ENCODE peak calls at places on chromosomes 3 and 15, in nine cellular contexts. M is anterior cingulate cortex; T is A549; P is T follicular helper cell; G is brain microvascular endothelial cell; B is nephron progenitor cell; J is GM04504; Q is stimulated activated CD4-positive, alpha-beta T cell treated with anti-CD3 and anti-CD28 coated beads, Interleukin-1b, Interleukin-23, amount 100 ng/mL, for 48 hours; K is sigmoid colon. R is an unnamed sample.

GRCh38 chr3:58731673-58732072 is 65.1 kb upstream of the FAM3D start:
- DNase-seq in T (no peak), B (no peak), G (no peak), M (no peak), P (no peak), J (no peak), K (no peak), Q (no peak), R (no peak)

GRCh38 chr3:31966978-31967592 is 14.0 kb downstream of the OSBPL10 start:
- DNase-seq in T (no peak), K (no peak), J (no peak), B (no peak), M (no peak), G (no peak), P (no peak), Q (no peak), R (no peak)

GRCh38 chr3:57143886-57144459 is 21.2 kb downstream of the IL17RD start:
- DNase-seq in J (no peak), G (no peak), M (no peak), Q (no peak), P (no peak), K (no peak), T (no peak), B (no peak), R (no peak)

GRCh38 chr15:88586401-88587162 is 34.6 kb upstream of the AEN start:
- DNase-seq in J (no peak), P (no peak), Q (no peak), T (no peak), G (peak; percentile 24), B (no peak), K (no peak), M (no peak), R (no peak)

GRCh38 chr3:87228316-87228715 is 1.2 kb downstream of the CHMP2B start:
- DNase-seq in K (no peak), T (no peak), B (no peak), J (no peak), Q (no peak), M (no peak), G (no peak), P (no peak), R (no peak)

GRCh38 chr3:5095879-5096278 is 26.2 kb upstream of the ARL8B start:
- DNase-seq in B (peak; percentile 82), K (peak; percentile 73), Q (peak; percentile 9), M (no peak), T (no peak), P (no peak), J (no peak), G (peak; percentile 2), R (no peak)

GRCh38 chr15:34709866-34710265 is 44.9 kb downstream of the GJD2 start:
- DNase-seq in Q (no peak), K (no peak), J (peak; percentile 36), T (peak; percentile 18), G (no peak), B (no peak), M (no peak), P (no peak), R (no peak)

GRCh38 chr3:57545636-57546268 is 1.6 kb upstream of the DNAH12 start:
- DNase-seq in M (no peak), T (no peak), P (no peak), K (no peak), G (no peak), J (no peak), B (no peak), Q (no peak), R (peak; percentile 18)

GRCh38 chr3:27326211-27326948 is 42.8 kb downstream of the NEK10 start:
- DNase-seq in G (peak; percentile 87), T (no peak), P (no peak), J (peak; percentile 92), B (no peak), Q (no peak), K (peak; percentile 86), M (no peak), R (no peak)

GRCh38 chr3:39207361-39208192 is 15.2 kb upstream of the XIRP1 start:
- DNase-seq in G (no peak), P (no peak), T (no peak), B (no peak), Q (no peak), J (no peak), K (no peak), M (no peak), R (no peak)

GRCh38 chr3:125280966-125281365 is 68.4 kb upstream of the SLC12A8 start:
- DNase-seq in B (no peak), G (peak; percentile 31), K (no peak), M (peak; percentile 15), Q (no peak), T (no peak), P (no peak), J (peak; percentile 33), R (no peak)

GRCh38 chr3:144127014-144127413 is 155.4 kb downstream of the DIPK2A start:
- DNase-seq in Q (no peak), K (no peak), J (no peak), G (peak; percentile 16), M (no peak), P (no peak), B (no peak), T (no peak), R (no peak)

GRCh38 chr3:24545917-24546316 is 51.3 kb upstream of the THRB start:
- DNase-seq in G (no peak), M (no peak), P (no peak), Q (no peak), K (peak; percentile 73), J (peak; percentile 15), B (no peak), T (no peak), R (no peak)

GRCh38 chr3:52521488-52521824 is 12.2 kb downstream of the NT5DC2 start:
- DNase-seq in B (no peak), J (no peak), G (no peak), P (no peak), T (no peak), K (no peak), M (no peak), Q (no peak), R (no peak)

GRCh38 chr3:14228611-14229470 is 50.2 kb downstream of the LSM3 start:
- DNase-seq in Q (no peak), P (no peak), T (no peak), B (no peak), G (no peak), M (no peak), K (no peak), J (no peak), R (no peak)